ENCODE peak calls at places on chromosome 16, in four cellular contexts. A is K562, X is HepG2, Y is GM12878. B is an unnamed sample.

GRCh38 chr16:86809458-86809955 is 231.2 kb downstream of the FOXL1 start:
- DNase-seq in Y (no peak), X (no peak), A (no peak), B (no peak)

GRCh38 chr16:83117810-83118209 is 491.0 kb downstream of the CDH13 start:
- DNase-seq in Y (no peak), A (no peak), X (no peak), B (no peak)

GRCh38 chr16:11138769-11139623 is 117.0 kb downstream of the SOCS1 start:
- DNase-seq in X (peak), Y (no peak), A (no peak), B (no peak)

GRCh38 chr16:81632392-81633146 is 146.5 kb upstream of the PLCG2 start:
- DNase-seq in X (no peak), Y (no peak), A (peak), B (no peak)

GRCh38 chr16:15843635-15844279 is 13.1 kb downstream of the MYH11 start:
- DNase-seq in A (no peak), Y (no peak), X (no peak), B (no peak)

GRCh38 chr16:2532494-2533141 is 1.4 kb upstream of the CEMP1 start:
- DNase-seq in A (peak), X (peak), Y (peak), B (peak)

GRCh38 chr16:31700530-31701388 is 172.8 kb upstream of the ZNF267 start:
- DNase-seq in A (no peak), X (peak), Y (peak), B (peak)

GRCh38 chr16:81421126-81421525 is 23.5 kb upstream of the CMIP start:
- DNase-seq in X (no peak), Y (no peak), A (no peak), B (no peak)

GRCh38 chr16:15493416-15494181 is 59.2 kb downstream of the BMERB1 start:
- DNase-seq in Y (no peak), A (no peak), X (no peak), B (no peak)

GRCh38 chr16:12917246-12917645 is 15.8 kb downstream of the SHISA9 start:
- DNase-seq in A (no peak), Y (no peak), X (no peak), B (no peak)

DNA sequence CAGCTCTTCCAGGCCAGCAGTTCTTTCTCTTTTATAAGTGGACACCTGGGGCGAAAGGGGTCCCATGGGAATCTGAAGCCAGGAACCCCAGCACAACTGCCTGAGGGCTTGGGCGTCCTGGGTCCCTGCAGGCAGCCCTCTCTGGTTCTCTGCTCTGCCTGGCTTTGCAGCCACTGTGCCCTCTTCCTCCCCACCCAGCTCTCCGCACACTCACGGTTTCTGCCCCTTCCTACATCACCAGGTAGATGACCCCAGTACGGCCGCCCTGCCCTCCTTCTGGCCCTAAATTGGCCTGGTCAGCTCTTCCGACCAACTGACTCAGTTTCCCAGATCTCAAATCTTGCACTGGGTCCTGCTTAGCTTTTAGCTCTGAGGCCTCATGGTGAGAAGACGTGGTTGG is 225.3 kb downstream of the KATNIP start:
- DNase-seq in Y (no peak), X (no peak), A (no peak), B (no peak)
- TF ChIP-seq MAX in Y (no peak), X (no peak), A (no peak), B (no peak)

DNA sequence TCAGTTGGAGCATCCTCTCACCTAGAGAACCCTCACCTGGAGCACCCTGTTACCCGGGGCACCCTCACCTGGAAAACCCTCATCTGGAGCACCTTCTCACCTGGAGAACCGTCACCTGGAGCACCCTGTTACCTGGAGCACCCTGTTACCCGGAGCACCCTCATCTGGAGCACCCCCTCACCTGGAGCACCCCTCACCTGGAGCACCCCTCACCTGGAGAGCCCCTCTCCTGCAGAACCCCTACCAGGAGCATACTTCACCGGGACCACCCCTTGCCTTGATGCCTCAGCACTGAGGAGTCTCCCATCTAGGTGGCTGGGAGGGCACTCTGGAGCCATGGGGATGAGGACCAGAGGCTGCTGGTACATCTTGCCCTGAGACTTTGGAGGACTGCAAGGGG is 3.4 kb upstream of the FBXL16 start:
- DNase-seq in A (no peak), X (no peak), Y (no peak), B (no peak)
- TF ChIP-seq CBFB in A (no peak), X (no peak), Y (no peak), B (no peak)

DNA sequence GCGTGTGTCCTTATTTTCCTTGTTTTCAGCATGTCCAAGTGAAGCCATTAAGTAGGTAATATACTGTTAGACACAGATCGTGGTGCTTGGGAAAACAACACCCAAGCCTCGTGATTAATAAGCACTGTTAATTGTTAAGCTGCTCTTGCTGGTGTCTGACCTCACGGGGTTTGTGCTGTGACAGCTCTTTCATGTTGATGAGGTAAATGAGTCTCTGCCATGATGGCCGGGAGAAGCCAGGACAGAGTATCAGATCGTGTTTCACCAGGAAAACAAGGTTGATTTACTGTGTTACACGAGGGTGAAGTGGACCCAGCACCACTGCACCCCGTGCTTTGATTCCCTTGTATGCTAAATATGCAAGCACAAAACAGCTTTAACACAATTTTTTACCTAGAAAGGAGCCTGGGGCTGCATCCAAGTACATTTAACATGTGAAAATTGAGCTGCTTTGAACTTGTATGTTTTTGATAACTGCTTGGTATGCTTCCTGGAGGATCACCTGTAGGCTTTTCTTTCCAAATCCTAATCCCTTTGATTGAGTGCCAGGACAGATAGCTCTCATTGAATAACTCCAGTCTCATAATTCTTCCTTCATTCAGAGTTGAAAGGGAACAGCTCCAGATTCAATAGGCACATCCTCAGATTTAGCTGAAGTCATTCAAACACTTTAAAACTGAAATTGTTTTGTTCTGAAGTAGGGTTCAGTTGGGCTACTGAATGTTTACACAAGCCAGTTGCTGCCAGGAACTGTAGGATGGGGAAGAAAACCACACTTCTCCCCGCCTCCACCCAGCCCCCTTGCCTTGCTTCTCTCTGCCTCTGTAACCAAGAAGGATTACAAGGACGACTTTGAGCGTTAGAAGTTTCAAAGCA is 287.5 kb downstream of the FTO start:
- DNase-seq in A (no peak), X (peak), Y (no peak), B (no peak)
- TF ChIP-seq MAX in A (no peak), X (no peak), Y (no peak), B (no peak)

DNA sequence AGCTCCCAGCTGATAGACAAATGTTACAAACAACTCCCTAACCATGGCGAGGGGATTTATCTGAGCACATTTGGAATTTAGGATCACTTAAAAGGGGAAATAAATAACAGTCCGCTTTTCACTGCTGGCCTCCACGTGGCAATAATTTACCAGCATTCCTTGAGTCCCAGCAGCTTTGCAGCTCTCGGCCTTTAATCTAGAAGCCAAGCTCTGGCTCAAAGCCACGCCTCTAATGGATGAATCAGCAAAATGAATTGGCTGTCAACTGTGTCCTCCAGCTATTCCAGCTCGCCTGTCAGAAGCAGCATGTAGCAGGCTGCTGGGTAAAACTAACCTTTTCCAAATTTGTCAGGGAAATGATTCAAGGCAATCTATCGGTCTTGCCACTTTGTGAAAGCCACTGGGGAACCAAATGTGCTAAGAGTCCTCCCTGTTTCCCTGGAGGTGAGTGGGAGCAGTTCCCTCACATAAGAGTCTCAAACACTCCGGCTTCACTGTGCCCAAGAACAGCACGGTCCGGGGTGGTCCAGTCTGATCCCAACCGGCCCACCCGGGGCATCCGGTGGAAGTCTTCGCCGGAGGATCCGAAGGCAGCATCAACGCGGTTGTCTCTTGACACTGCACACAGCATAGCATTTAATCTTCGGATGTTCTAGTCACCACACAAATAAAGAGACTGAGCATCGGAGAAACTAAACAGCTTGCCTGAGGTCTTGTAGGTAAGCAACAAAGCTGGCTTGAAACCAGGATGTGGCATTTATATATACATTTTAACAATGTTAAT is 143.3 kb downstream of the PARN start:
- DNase-seq in Y (no peak), X (peak), A (peak), B (no peak)
- TF ChIP-seq CBFB in Y (no peak), X (no peak), A (no peak), B (no peak)

DNA sequence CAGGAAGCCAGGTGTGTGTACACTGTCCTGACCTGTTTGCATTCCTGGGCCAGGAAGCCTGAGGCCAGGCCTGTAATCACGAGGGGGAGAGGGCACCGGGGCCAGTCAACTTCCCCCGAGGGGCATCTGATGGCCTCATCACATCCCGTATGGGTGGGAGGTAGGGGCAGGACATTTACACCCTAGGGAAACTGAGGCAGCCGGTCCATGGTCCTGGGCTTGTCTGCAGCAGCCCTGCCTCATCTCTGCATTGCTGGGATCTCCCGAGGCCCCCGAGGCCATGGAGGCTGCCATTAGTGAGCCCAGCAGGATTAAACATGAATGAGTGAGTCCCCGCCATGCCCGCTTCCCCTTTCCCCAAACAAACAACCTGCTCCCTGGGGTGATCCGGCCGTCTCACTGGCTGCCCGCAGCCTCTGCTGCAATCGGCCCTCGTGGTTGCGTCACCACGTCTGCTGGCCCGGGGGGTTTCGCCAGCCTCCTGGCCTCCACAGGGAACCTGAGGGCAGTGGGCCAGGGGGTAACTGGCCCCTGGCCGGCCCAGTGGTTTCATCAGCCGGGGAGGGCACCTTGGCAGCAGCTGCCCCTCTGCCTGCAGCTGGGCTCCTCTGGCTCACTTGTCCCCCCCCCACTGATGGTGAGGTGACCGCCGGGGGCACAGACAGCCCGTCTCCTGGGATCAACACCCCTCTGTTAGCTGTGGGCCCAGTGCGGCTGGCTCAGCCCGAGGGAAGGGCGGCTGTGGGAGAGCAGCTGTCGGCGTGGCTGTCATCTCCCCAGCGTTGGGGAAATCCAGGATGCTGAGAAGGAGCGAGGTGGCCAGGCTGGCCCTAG is 88.3 kb upstream of the GSE1 start:
- DNase-seq in A (no peak), Y (no peak), X (peak), B (no peak)
- TF ChIP-seq MAX in A (no peak), Y (no peak), X (no peak), B (no peak)

DNA sequence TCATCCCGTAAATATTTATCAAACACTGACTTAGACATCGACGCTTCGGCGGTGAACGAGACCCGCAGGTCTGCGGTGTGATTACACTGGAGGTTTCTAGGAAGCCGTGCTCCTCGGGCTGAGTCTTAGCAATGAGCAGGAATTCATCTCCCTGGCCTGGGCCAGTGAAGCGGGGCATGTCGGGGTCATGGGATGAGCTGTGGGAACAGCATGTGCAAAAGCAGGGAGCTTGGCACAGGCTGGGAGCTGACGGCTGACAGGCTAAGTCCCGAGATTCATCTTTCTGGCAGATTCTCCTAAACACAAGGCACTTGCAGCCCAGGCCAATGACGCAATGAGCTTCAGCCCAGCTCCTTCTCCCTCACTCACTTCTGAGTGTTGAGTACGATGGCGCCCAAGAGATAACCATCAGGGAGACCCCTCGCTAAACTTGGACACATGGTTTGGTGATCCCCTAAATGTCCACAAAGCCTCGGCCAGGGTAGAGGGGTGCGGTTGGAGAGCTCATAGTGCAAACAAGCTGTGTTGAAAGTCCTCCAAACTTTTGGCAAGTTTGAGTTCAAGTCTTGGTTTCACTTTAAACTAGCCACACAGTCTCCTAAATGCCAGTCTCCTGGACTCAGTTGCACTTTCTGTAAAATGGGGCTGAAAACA is 12.8 kb downstream of the CRISPLD2 start:
- DNase-seq in X (no peak), A (no peak), Y (no peak), B (no peak)
- TF ChIP-seq CBFB in X (no peak), A (no peak), Y (no peak), B (no peak)

GRCh38 chr16:3577302-3577752 is at the start of gene NLRC3:
- DNase-seq in A (no peak), X (no peak), Y (no peak), B (no peak)
- TF ChIP-seq MAX in A (no peak), X (no peak), Y (peak), B (no peak)

DNA sequence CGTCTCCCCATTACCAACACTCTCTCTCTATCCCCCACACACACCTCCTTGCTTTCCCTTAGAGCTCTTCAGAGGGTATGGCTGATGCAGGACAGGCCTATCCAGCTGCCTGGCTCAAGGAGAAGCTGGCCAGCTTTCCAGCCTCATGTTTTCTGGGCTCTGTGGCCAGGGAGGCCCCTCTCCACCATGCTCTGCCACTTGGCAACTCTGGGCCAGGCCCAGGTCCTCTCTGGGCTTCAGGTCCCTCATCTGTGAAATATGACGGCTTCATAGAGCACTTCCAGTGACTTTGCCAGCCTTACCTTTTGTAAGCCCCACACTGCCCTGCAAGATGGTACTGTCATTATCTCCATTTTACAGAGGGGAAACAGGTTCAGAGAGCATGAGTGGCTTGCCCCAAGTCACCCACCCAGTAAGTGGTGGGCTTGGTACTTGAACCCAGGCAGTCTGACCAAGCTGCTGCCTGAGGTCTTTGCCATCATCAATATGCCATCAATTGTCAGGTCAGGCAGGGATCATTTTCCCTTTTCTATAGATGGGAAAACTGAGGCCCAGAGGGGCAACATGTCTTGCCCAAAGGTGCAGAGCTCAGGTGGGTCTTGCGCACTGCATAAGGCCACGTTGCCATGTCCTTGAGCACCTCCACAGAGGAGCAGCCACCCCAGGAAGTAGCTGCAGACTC is 548 bp upstream of the ADGRG5 start:
- DNase-seq in Y (no peak), X (no peak), A (no peak), B (no peak)
- TF ChIP-seq CBFB in Y (no peak), X (no peak), A (no peak), B (no peak)